ENCODE peak calls at places on chromosomes 12 and 14, in ten cellular contexts. F is heart right ventricle; B is endothelial cell of umbilical vein; E is Peyer's patch; Z is adrenal gland; X is CD4-positive, alpha-beta memory T cell; V is body of pancreas; R is cardiac muscle cell; I is upper lobe of right lung; P is uterus. H is an unnamed sample. For H3K9me3, the result is how much of the 10 kb centered on the place peaks cover.

GRCh38 chr12:49482095-49483051 is 56.5 kb upstream of the KCNH3 start:
- DNase-seq in E (no peak), R (no peak), B (no peak), F (no peak), P (no peak), I (no peak), Z (no peak), V (no peak), X (no peak), H (no peak)

GRCh38 chr12:116897476-116897875 is 13.3 kb upstream of the FBXW8 start:
- DNase-seq in I (no peak), R (no peak), P (no peak), Z (no peak), F (no peak), B (no peak), X (no peak), V (no peak), E (no peak), H (no peak)

GRCh38 chr12:104571328-104571727 is 114.6 kb downstream of the CHST11 start:
- DNase-seq in R (no peak), X (no peak), V (no peak), E (no peak), P (no peak), I (no peak), Z (no peak), F (no peak), B (no peak), H (no peak)

GRCh38 chr14:33414041-33414440 is 475.4 kb downstream of the NPAS3 start:
- DNase-seq in Z (no peak), V (no peak), R (no peak), P (no peak), F (no peak), B (no peak), E (no peak), X (no peak), I (no peak), H (no peak)

GRCh38 chr14:23061995-23062394 is 4.7 kb upstream of the CDH24 start:
- DNase-seq in P (peak), F (no peak), I (no peak), V (peak), B (peak), R (no peak), X (no peak), Z (peak), E (peak), H (peak)

GRCh38 chr12:130013771-130014484 is 110.1 kb upstream of the TMEM132D start:
- DNase-seq in E (no peak), V (peak), B (no peak), R (peak), P (no peak), X (no peak), F (no peak), Z (peak), I (peak), H (no peak)

GRCh38 chr12:39426636-39427245 is 16.2 kb downstream of the KIF21A start:
- DNase-seq in P (no peak), X (no peak), B (no peak), Z (no peak), V (no peak), I (no peak), F (no peak), R (no peak), E (no peak), H (no peak)

GRCh38 chr12:56931474-56931978 is 2.7 kb downstream of the SDR9C7 start:
- DNase-seq in F (no peak), B (peak), E (no peak), X (peak), V (no peak), I (no peak), Z (no peak), P (no peak), R (peak), H (peak)

GRCh38 chr12:94545937-94546771 is 86.5 kb upstream of the CEP83 start:
- DNase-seq in I (no peak), R (peak), E (peak), F (no peak), V (peak), Z (peak), B (peak), P (no peak), X (no peak), H (peak)

GRCh38 chr12:96249196-96250118 is 55.3 kb downstream of the ELK3 start:
- DNase-seq in Z (peak), I (no peak), R (no peak), F (peak), B (no peak), V (no peak), E (no peak), P (peak), X (no peak), H (no peak)

GRCh38 chr12:100808777-100809176 is 14.2 kb downstream of the ANO4 start:
- DNase-seq in X (no peak), F (no peak), E (no peak), B (no peak), P (no peak), V (no peak), Z (no peak), R (no peak), I (no peak), H (no peak)

GRCh38 chr12:92257261-92257660 is 111.6 kb upstream of the BTG1 start:
- DNase-seq in B (no peak), E (no peak), R (no peak), P (no peak), I (no peak), X (no peak), V (no peak), Z (no peak), F (no peak), H (no peak)

GRCh38 chr12:115155665-115156645 is 472.0 kb upstream of the TBX3 start:
- DNase-seq in I (no peak), B (no peak), V (no peak), Z (no peak), P (no peak), F (no peak), R (no peak), E (no peak), X (no peak), H (peak)

GRCh38 chr12:13135336-13136178 is 32.1 kb upstream of the GSG1 start:
- DNase-seq in P (peak), Z (peak), I (peak), V (peak), R (peak), B (peak), X (no peak), F (no peak), E (no peak), H (peak)

GRCh38 chr12:122064034-122064777 is 14.3 kb upstream of the MLXIP start:
- DNase-seq in V (peak), F (peak), Z (peak), B (peak), X (no peak), E (peak), P (peak), I (peak), R (peak), H (peak)

GRCh38 chr14:49863483-49864262 is 11.1 kb upstream of the NEMF start:
- DNase-seq in Z (peak), F (no peak), B (peak), P (peak), R (peak), I (no peak), V (no peak), X (peak), E (no peak), H (no peak)

GRCh38 chr12:93805736-93806141 is 128.6 kb downstream of the CRADD start:
- DNase-seq in E (no peak), B (peak), P (no peak), Z (peak), F (no peak), V (no peak), R (no peak), X (no peak), I (no peak), H (no peak)

GRCh38 chr14:101507306-101508150 is 53.8 kb upstream of the DIO3 start:
- DNase-seq in Z (no peak), R (no peak), X (no peak), P (peak), B (no peak), I (peak), V (peak), E (peak), F (no peak), H (peak)

GRCh38 chr14:34460841-34461240 is 1.2 kb downstream of the SPTSSA start:
- DNase-seq in I (no peak), B (peak), V (no peak), F (no peak), R (no peak), X (no peak), P (no peak), Z (no peak), E (no peak), H (no peak)

GRCh38 chr14:49303952-49304516 is 282.1 kb downstream of the RPS29 start:
- DNase-seq in V (no peak), F (no peak), R (peak), I (no peak), Z (peak), B (peak), X (no peak), E (no peak), P (no peak), H (no peak)

GRCh38 chr14:28294834-28295440 is 471.6 kb upstream of the FOXG1 start:
- DNase-seq in E (no peak), B (peak), X (no peak), F (no peak), V (no peak), P (no peak), I (no peak), R (peak), Z (no peak), H (no peak)

GRCh38 chr12:26941251-26941650 is 3.0 kb downstream of the FGFR1OP2 start:
- DNase-seq in X (peak), I (no peak), R (no peak), B (no peak), V (no peak), F (no peak), E (no peak), Z (no peak), P (no peak), H (no peak)

GRCh38 chr14:67575684-67576083 is 24.4 kb downstream of the PIGH start:
- DNase-seq in P (no peak), R (no peak), V (no peak), Z (no peak), E (no peak), B (no peak), X (no peak), F (no peak), I (peak), H (no peak)

GRCh38 chr12:126768517-126768916 is 1498.5 kb upstream of the TMEM132C start:
- DNase-seq in E (no peak), B (no peak), R (no peak), V (no peak), P (no peak), Z (no peak), I (no peak), F (no peak), X (peak), H (no peak)
- H3K9me3 ChIP-seq in E (under half), B (under half), R (under half), V (under half), P (under half), Z (under half), I (under half), F (under half), X (under half), H (under half)

DNA sequence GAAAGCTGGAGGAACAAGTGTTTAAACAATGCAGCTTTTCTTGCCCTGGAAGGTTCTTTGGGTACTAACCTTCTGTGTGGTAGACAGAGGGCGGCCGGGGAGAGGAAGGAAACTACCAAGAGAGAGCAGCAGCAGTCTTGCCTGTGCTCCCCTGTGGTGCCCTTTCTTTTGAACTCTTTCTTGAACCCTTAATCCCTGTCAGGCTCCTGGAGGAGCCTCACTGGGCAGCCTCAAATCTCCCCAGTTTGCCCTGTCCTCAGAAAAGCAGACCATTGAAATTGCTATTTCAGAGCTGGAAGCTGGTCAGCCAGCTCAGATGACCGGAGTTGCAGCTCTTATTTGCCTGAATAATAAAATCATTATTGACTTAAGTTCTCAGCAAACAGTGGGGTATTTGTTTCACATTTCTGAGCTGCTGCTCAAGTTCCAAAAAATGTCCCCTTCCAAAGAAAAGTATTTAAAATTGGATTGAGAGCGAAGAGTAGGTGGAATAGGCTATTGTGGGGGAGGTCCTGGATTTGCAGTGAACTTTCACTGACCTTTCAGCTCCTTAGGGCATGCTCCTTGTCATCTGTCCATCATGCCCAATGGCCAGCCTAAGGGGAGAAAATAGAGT is 42.1 kb upstream of the RNASE3 start:
- DNase-seq in V (peak), P (no peak), R (no peak), B (no peak), E (no peak), Z (no peak), F (no peak), X (no peak), I (no peak), H (no peak)
- H3K27ac ChIP-seq in V (peak), P (no peak), R (peak), B (no peak), E (no peak), Z (no peak), F (no peak), X (no peak), I (peak), H (no peak)

DNA sequence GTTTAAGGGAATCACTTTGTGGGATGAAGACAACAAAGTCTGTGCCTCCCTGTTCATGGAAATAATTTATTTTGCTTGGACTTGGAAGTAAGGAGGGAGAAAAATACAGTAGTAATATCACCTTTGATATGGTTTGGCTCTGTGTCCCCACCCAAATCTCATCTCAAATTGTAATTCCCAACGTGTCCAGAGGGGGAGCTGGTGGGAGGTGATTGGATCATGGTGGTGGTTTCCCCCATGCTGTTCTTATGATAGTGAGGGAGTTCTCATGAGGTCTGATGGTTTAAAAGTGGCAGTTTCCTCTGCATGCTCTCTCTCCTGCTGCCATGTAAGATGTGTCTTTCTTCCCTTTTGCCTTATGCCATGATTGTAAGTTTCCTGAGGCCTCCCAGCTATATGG is 460.7 kb downstream of the NOVA1 start:
- DNase-seq in R (no peak), B (no peak), P (no peak), F (no peak), X (no peak), Z (no peak), I (no peak), E (no peak), V (no peak), H (no peak)
- H3K9me3 ChIP-seq in R (under half), B (under half), P (under half), F (under half), X (under half), Z (under half), I (under half), E (under half), V (under half), H (under half)

DNA sequence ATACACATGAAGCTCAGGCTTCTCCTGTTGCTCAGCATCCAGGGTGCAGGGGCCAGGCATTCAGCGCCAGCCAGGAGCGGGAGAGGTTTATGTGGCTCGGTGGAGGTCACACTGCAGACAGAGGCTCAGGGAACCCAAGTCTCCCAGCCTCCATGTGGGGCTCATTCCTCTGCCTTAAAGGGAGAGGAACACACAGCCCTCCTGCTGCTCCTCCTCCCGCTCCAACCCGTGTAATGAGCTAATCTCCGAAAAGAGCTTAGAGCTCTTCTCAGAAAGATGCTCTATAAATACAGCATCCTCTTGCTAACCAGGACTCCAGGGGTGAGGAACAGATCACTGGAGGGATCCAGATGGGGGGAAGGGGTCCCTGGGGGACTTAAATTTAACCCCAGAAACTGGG is 28.1 kb downstream of the FGF6 start:
- DNase-seq in I (no peak), P (no peak), V (no peak), B (no peak), F (no peak), Z (no peak), E (no peak), R (no peak), X (no peak), H (no peak)
- H3K27ac ChIP-seq in I (no peak), P (no peak), V (no peak), B (no peak), F (peak), Z (no peak), E (peak), R (no peak), X (no peak), H (no peak)

DNA sequence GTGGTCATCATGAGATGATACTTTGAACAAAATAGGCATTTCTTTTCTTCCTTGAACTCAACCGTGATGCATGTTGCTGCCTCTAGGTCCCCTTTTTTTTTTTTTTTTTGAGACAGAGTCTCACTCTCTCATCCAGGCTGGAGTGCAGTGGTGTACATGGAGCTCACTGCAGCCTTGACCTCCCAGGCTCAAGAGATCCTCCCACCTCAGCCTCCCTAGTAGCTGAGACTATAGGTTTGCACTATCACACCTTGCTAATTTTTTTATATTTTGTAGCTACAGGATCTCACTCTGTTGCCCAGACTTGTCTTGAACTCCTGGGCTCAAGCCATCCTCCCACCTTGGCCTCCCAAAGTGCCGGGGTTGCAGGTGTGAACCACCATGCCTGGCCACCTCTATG is 20.6 kb downstream of the DIP2B start:
- DNase-seq in F (no peak), R (no peak), I (no peak), Z (no peak), B (no peak), E (no peak), P (no peak), V (no peak), X (no peak), H (no peak)
- H3K9me3 ChIP-seq in F (under half), R (under half), I (under half), Z (under half), B (under half), E (under half), P (under half), V (under half), X (under half), H (under half)

GRCh38 chr12:63093084-63093483 is 57.9 kb downstream of the AVPR1A start:
- DNase-seq in I (no peak), P (no peak), X (no peak), E (no peak), F (no peak), V (no peak), B (no peak), R (no peak), Z (no peak), H (no peak)

GRCh38 chr12:63098851-63099250 is 52.1 kb downstream of the AVPR1A start:
- DNase-seq in E (no peak), R (no peak), F (no peak), Z (no peak), X (no peak), B (no peak), I (no peak), V (no peak), P (no peak), H (no peak)

GRCh38 chr12:63090716-63091115 is 60.3 kb downstream of the AVPR1A start:
- DNase-seq in B (no peak), I (no peak), Z (no peak), R (no peak), F (no peak), E (no peak), P (no peak), X (no peak), V (no peak), H (no peak)

GRCh38 chr12:63093711-63094110 is 57.3 kb downstream of the AVPR1A start:
- DNase-seq in Z (no peak), X (no peak), V (no peak), R (no peak), I (no peak), B (no peak), F (no peak), E (no peak), P (no peak), H (no peak)

DNA sequence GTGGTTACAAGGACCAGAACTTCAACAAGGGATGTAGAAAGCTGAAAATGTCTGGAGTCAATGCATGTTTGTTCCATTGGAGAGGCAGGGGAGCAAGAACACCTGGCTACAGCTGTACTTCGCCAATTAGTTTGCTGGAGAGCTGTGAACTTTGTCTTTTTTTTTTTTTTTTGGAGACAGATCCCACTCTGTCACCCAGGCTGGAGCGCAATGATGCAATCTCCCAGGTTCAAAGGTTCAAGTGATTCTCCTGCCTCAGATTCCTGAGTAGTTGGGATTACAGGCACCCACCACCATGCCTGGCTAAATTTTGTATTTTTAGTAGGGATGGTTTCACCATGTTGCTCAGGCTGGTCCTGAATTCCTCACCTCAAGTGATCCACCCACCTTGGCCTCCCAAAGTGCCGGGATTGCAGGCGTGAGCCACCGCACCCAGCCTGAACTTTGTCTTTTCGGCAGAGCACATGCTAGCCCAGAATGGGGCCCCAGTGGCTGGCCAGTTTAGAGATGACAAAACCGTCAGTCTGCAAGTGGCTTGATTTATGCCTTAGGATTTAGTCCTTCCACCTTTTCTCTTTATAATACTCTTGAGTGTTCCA is 55.5 kb downstream of the AVPR1A start:
- DNase-seq in I (no peak), E (no peak), X (no peak), P (no peak), Z (no peak), R (no peak), V (no peak), F (no peak), B (no peak), H (no peak)
- H3K27ac ChIP-seq in I (no peak), E (no peak), X (no peak), P (no peak), Z (no peak), R (no peak), V (no peak), F (no peak), B (no peak), H (no peak)

GRCh38 chr12:38053655-38054464 is 262.7 kb upstream of the ALG10B start:
- DNase-seq in V (peak), B (no peak), I (peak), Z (no peak), P (no peak), R (no peak), F (no peak), X (no peak), E (no peak), H (no peak)
- H3K9me3 ChIP-seq in V (under half), B (under half), I (under half), Z (under half), P (under half), R (under half), F (under half), X (under half), E (under half), H (under half)

DNA sequence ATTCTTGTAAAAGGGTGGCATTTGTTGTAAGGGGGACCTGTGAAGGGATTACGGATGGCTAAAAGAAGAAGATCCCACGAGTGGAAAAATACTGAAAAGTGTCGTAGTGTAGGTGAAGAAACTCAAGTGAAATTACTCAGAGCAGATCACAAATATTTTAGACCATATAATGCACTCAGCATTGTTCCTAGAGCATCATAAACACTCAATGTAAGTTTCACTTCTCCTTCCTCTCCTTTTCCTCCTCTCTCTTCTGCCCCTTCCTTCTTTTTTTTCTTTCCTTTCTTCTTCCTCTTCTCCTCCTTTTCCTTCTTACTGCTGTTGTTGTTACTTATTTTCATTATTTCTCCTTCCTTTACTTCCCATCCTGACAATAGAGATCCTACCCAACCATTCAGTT is 445.6 kb downstream of the ADAMTS20 start:
- DNase-seq in E (no peak), V (no peak), B (no peak), F (no peak), Z (no peak), X (no peak), P (no peak), I (no peak), R (no peak), H (no peak)
- H3K27ac ChIP-seq in E (no peak), V (no peak), B (no peak), F (no peak), Z (no peak), X (no peak), P (no peak), I (no peak), R (no peak), H (no peak)

H was measured in SJSA1.